ENCODE peak calls at places on chromosomes 12 and 14, in nine cellular contexts. One of them, this sample, is unnamed.

GRCh38 chr14:74604157-74604556 is 7.9 kb downstream of the LTBP2 start:
- DNase-seq in prostate gland: no peak
- DNase-seq in Panc1: no peak
- DNase-seq in heart right ventricle: no peak
- DNase-seq in nephron progenitor cell: no peak
- DNase-seq in GM13976: no peak
- DNase-seq in WTC11: no peak
- DNase-seq in H9: no peak
- DNase-seq in GM23338: no peak
- DNase-seq in this sample: no peak

GRCh38 chr12:59736786-59737185 is 141.0 kb downstream of the SLC16A7 start:
- DNase-seq in Panc1: no peak
- DNase-seq in GM23338: no peak
- DNase-seq in WTC11: no peak
- DNase-seq in heart right ventricle: no peak
- DNase-seq in GM13976: no peak
- DNase-seq in H9: no peak
- DNase-seq in nephron progenitor cell: no peak
- DNase-seq in prostate gland: no peak
- DNase-seq in this sample: no peak

GRCh38 chr12:118061876-118062791 is 1.2 kb upstream of the WSB2 start:
- DNase-seq in nephron progenitor cell: peak; percentile 35
- DNase-seq in WTC11: peak; percentile 42
- DNase-seq in heart right ventricle: peak; percentile 48
- DNase-seq in Panc1: no peak
- DNase-seq in prostate gland: peak; percentile 43
- DNase-seq in H9: peak; percentile 80
- DNase-seq in GM23338: peak; percentile 90
- DNase-seq in GM13976: peak; percentile 49
- DNase-seq in this sample: peak; percentile 46

GRCh38 chr14:94119071-94119470 is 8.5 kb downstream of the IFI27 start:
- DNase-seq in heart right ventricle: no peak
- DNase-seq in prostate gland: no peak
- DNase-seq in GM23338: no peak
- DNase-seq in H9: no peak
- DNase-seq in Panc1: no peak
- DNase-seq in GM13976: no peak
- DNase-seq in nephron progenitor cell: no peak
- DNase-seq in WTC11: no peak
- DNase-seq in this sample: peak; percentile 47

GRCh38 chr14:65239897-65240296 is 137.6 kb upstream of the MAX start:
- DNase-seq in GM13976: no peak
- DNase-seq in WTC11: no peak
- DNase-seq in nephron progenitor cell: no peak
- DNase-seq in heart right ventricle: no peak
- DNase-seq in H9: no peak
- DNase-seq in prostate gland: no peak
- DNase-seq in Panc1: no peak
- DNase-seq in GM23338: no peak
- DNase-seq in this sample: no peak

GRCh38 chr12:122886161-122886560 is 9.8 kb downstream of the VPS37B start:
- DNase-seq in WTC11: no peak
- DNase-seq in nephron progenitor cell: no peak
- DNase-seq in heart right ventricle: no peak
- DNase-seq in prostate gland: no peak
- DNase-seq in GM23338: no peak
- DNase-seq in H9: no peak
- DNase-seq in Panc1: no peak
- DNase-seq in GM13976: no peak
- DNase-seq in this sample: no peak

GRCh38 chr12:20421338-20421890 is 53.1 kb downstream of the PDE3A start:
- DNase-seq in Panc1: no peak
- DNase-seq in GM13976: no peak
- DNase-seq in H9: no peak
- DNase-seq in WTC11: no peak
- DNase-seq in nephron progenitor cell: peak; percentile 8
- DNase-seq in GM23338: no peak
- DNase-seq in heart right ventricle: no peak
- DNase-seq in prostate gland: peak; percentile 49
- DNase-seq in this sample: no peak

GRCh38 chr14:81471062-81471461 is 62.6 kb downstream of the SEL1L start:
- DNase-seq in WTC11: no peak
- DNase-seq in H9: no peak
- DNase-seq in nephron progenitor cell: no peak
- DNase-seq in GM23338: no peak
- DNase-seq in GM13976: no peak
- DNase-seq in heart right ventricle: no peak
- DNase-seq in prostate gland: no peak
- DNase-seq in Panc1: no peak
- DNase-seq in this sample: no peak

GRCh38 chr12:111438501-111438900 is 32.8 kb downstream of the SH2B3 start:
- DNase-seq in GM23338: peak; percentile 37
- DNase-seq in Panc1: no peak
- DNase-seq in GM13976: no peak
- DNase-seq in H9: no peak
- DNase-seq in prostate gland: no peak
- DNase-seq in heart right ventricle: no peak
- DNase-seq in nephron progenitor cell: no peak
- DNase-seq in WTC11: no peak
- DNase-seq in this sample: no peak

GRCh38 chr12:116324684-116325664 is 47.5 kb upstream of the MED13L start:
- DNase-seq in prostate gland: no peak
- DNase-seq in Panc1: no peak
- DNase-seq in nephron progenitor cell: no peak
- DNase-seq in heart right ventricle: no peak
- DNase-seq in GM13976: peak; percentile 58
- DNase-seq in GM23338: no peak
- DNase-seq in H9: no peak
- DNase-seq in WTC11: no peak
- DNase-seq in this sample: no peak

GRCh38 chr14:70189678-70190077 is 927 bp upstream of the SLC8A3 start:
- DNase-seq in H9: peak; percentile 28
- DNase-seq in GM23338: peak; percentile 24
- DNase-seq in Panc1: no peak
- DNase-seq in GM13976: peak; percentile 21
- DNase-seq in prostate gland: no peak
- DNase-seq in WTC11: peak; percentile 12
- DNase-seq in nephron progenitor cell: peak; percentile 15
- DNase-seq in heart right ventricle: no peak
- DNase-seq in this sample: no peak

GRCh38 chr12:52358575-52359350 is 8.5 kb downstream of the KRT85 start:
- DNase-seq in H9: no peak
- DNase-seq in prostate gland: no peak
- DNase-seq in GM23338: no peak
- DNase-seq in nephron progenitor cell: no peak
- DNase-seq in Panc1: no peak
- DNase-seq in GM13976: peak; percentile 76
- DNase-seq in WTC11: no peak
- DNase-seq in heart right ventricle: no peak
- DNase-seq in this sample: no peak

GRCh38 chr12:50747817-50748216 is 16.1 kb upstream of the ATF1 start:
- DNase-seq in heart right ventricle: no peak
- DNase-seq in H9: peak; percentile 76
- DNase-seq in GM23338: peak; percentile 54
- DNase-seq in GM13976: no peak
- DNase-seq in WTC11: no peak
- DNase-seq in nephron progenitor cell: no peak
- DNase-seq in Panc1: no peak
- DNase-seq in prostate gland: no peak
- DNase-seq in this sample: no peak

GRCh38 chr12:89082354-89082753 is 269.9 kb downstream of the DUSP6 start:
- DNase-seq in Panc1: no peak
- DNase-seq in GM23338: no peak
- DNase-seq in prostate gland: no peak
- DNase-seq in heart right ventricle: no peak
- DNase-seq in nephron progenitor cell: no peak
- DNase-seq in H9: no peak
- DNase-seq in GM13976: no peak
- DNase-seq in WTC11: no peak
- DNase-seq in this sample: no peak

GRCh38 chr14:69518341-69519101 is 34.0 kb downstream of the PLEKHD1 start:
- DNase-seq in H9: no peak
- DNase-seq in Panc1: no peak
- DNase-seq in WTC11: no peak
- DNase-seq in heart right ventricle: no peak
- DNase-seq in GM23338: no peak
- DNase-seq in GM13976: no peak
- DNase-seq in prostate gland: no peak
- DNase-seq in nephron progenitor cell: no peak
- DNase-seq in this sample: no peak

GRCh38 chr12:12791756-12792346 is 6.4 kb downstream of the APOLD1 start:
- DNase-seq in WTC11: no peak
- DNase-seq in prostate gland: peak; percentile 56
- DNase-seq in nephron progenitor cell: no peak
- DNase-seq in GM13976: no peak
- DNase-seq in heart right ventricle: no peak
- DNase-seq in H9: no peak
- DNase-seq in GM23338: peak; percentile 57
- DNase-seq in Panc1: no peak
- DNase-seq in this sample: no peak

GRCh38 chr14:105945891-105946290 is 419.5 kb downstream of the TMEM121 start:
- DNase-seq in GM13976: no peak
- DNase-seq in H9: no peak
- DNase-seq in Panc1: no peak
- DNase-seq in heart right ventricle: no peak
- DNase-seq in prostate gland: no peak
- DNase-seq in nephron progenitor cell: no peak
- DNase-seq in WTC11: no peak
- DNase-seq in GM23338: no peak
- DNase-seq in this sample: no peak
- TF ChIP-seq CTCF in GM13976: no peak
- TF ChIP-seq CTCF in H9: no peak
- TF ChIP-seq CTCF in Panc1: peak; percentile 16
- TF ChIP-seq CTCF in heart right ventricle: no peak
- TF ChIP-seq CTCF in prostate gland: no peak
- TF ChIP-seq CTCF in nephron progenitor cell: no peak
- TF ChIP-seq CTCF in WTC11: no peak
- TF ChIP-seq CTCF in GM23338: no peak
- TF ChIP-seq CTCF in this sample: no peak

GRCh38 chr12:5033883-5034282 is 9.8 kb upstream of the KCNA5 start:
- DNase-seq in WTC11: no peak
- DNase-seq in heart right ventricle: no peak
- DNase-seq in nephron progenitor cell: no peak
- DNase-seq in GM23338: no peak
- DNase-seq in Panc1: no peak
- DNase-seq in prostate gland: no peak
- DNase-seq in H9: no peak
- DNase-seq in GM13976: no peak
- DNase-seq in this sample: no peak
- TF ChIP-seq CTCF in WTC11: no peak
- TF ChIP-seq CTCF in heart right ventricle: no peak
- TF ChIP-seq CTCF in nephron progenitor cell: no peak
- TF ChIP-seq CTCF in GM23338: no peak
- TF ChIP-seq CTCF in Panc1: no peak
- TF ChIP-seq CTCF in prostate gland: no peak
- TF ChIP-seq CTCF in H9: no peak
- TF ChIP-seq CTCF in GM13976: no peak
- TF ChIP-seq CTCF in this sample: no peak

GRCh38 chr12:45327823-45328383 is 112.0 kb downstream of the ANO6 start:
- DNase-seq in nephron progenitor cell: no peak
- DNase-seq in prostate gland: no peak
- DNase-seq in heart right ventricle: no peak
- DNase-seq in GM13976: no peak
- DNase-seq in GM23338: peak; percentile 23
- DNase-seq in Panc1: no peak
- DNase-seq in WTC11: no peak
- DNase-seq in H9: no peak
- DNase-seq in this sample: no peak

GRCh38 chr12:45326358-45326971 is 110.6 kb downstream of the ANO6 start:
- DNase-seq in nephron progenitor cell: no peak
- DNase-seq in WTC11: no peak
- DNase-seq in H9: no peak
- DNase-seq in prostate gland: no peak
- DNase-seq in GM23338: no peak
- DNase-seq in Panc1: no peak
- DNase-seq in heart right ventricle: no peak
- DNase-seq in GM13976: no peak
- DNase-seq in this sample: no peak

GRCh38 chr12:45331552-45331951 is 115.7 kb downstream of the ANO6 start:
- DNase-seq in GM23338: no peak
- DNase-seq in Panc1: no peak
- DNase-seq in nephron progenitor cell: no peak
- DNase-seq in H9: no peak
- DNase-seq in heart right ventricle: no peak
- DNase-seq in WTC11: no peak
- DNase-seq in prostate gland: no peak
- DNase-seq in GM13976: no peak
- DNase-seq in this sample: no peak

GRCh38 chr12:45329702-45330101 is 113.8 kb downstream of the ANO6 start:
- DNase-seq in heart right ventricle: no peak
- DNase-seq in nephron progenitor cell: no peak
- DNase-seq in GM13976: no peak
- DNase-seq in WTC11: no peak
- DNase-seq in prostate gland: no peak
- DNase-seq in Panc1: no peak
- DNase-seq in GM23338: no peak
- DNase-seq in H9: no peak
- DNase-seq in this sample: no peak

DNA sequence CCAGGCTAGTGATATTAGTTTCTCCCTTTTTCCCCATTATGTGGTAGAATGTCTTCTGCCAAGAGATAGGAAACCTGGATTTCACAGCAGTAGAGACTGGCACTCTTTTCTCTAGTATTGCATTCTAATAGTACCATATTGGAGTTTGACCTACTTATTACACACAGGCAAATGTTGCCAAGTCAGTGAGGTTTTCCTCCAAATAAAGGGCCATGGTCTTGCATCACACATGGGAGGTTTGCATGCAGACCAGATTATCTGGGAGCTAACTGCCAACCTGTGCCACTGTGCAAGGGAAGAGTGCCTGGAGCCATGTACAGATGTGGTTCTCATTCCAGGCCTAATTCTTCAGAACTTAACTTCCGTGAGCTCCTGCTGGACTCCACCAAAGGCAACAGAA is 113.3 kb downstream of the ANO6 start:
- DNase-seq in Panc1: no peak
- DNase-seq in heart right ventricle: no peak
- DNase-seq in GM23338: no peak
- DNase-seq in WTC11: no peak
- DNase-seq in H9: no peak
- DNase-seq in GM13976: no peak
- DNase-seq in nephron progenitor cell: no peak
- DNase-seq in prostate gland: no peak
- DNase-seq in this sample: no peak
- TF ChIP-seq CTCF in Panc1: no peak
- TF ChIP-seq CTCF in heart right ventricle: no peak
- TF ChIP-seq CTCF in GM23338: no peak
- TF ChIP-seq CTCF in WTC11: no peak
- TF ChIP-seq CTCF in H9: no peak
- TF ChIP-seq CTCF in GM13976: no peak
- TF ChIP-seq CTCF in nephron progenitor cell: no peak
- TF ChIP-seq CTCF in prostate gland: no peak
- TF ChIP-seq CTCF in this sample: no peak

DNA sequence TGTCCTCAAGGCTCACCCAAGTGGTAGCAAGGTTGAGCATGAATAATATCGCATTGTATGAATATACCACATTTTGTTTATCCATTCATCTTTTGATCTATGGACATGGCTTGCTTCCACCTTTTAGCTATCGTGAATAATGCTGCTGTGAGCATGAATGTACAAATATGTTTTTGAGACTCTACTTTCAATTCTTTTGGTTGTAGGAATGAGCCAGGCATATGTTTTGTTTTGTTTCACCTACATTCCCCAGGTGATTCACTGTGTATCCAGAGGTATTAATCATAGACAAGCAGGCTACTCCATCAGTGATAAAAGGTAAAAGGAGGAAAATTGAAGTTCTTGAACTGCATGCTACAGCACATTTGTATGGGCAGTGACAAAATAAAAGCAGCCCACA is 35.8 kb downstream of the CDKL1 start:
- DNase-seq in GM23338: no peak
- DNase-seq in Panc1: no peak
- DNase-seq in prostate gland: no peak
- DNase-seq in nephron progenitor cell: no peak
- DNase-seq in GM13976: no peak
- DNase-seq in heart right ventricle: no peak
- DNase-seq in WTC11: no peak
- DNase-seq in H9: no peak
- DNase-seq in this sample: no peak
- TF ChIP-seq CTCF in GM23338: no peak
- TF ChIP-seq CTCF in Panc1: no peak
- TF ChIP-seq CTCF in prostate gland: no peak
- TF ChIP-seq CTCF in nephron progenitor cell: no peak
- TF ChIP-seq CTCF in GM13976: no peak
- TF ChIP-seq CTCF in heart right ventricle: no peak
- TF ChIP-seq CTCF in WTC11: no peak
- TF ChIP-seq CTCF in H9: no peak
- TF ChIP-seq CTCF in this sample: no peak